ENCODE peak calls at places on chromosomes 6 and 20, in ten cellular contexts. B, M, R, Q, C, S, Y, Z, F and D are unnamed samples.

GRCh38 chr20:25460591-25461280 is 53.3 kb downstream of the GINS1 start:
- DNase-seq in B (no peak), S (no peak), C (no peak), M (no peak), R (no peak), Y (no peak), Z (no peak), F (no peak), Q (no peak), D (no peak)

GRCh38 chr20:57693002-57693582 is 16.7 kb downstream of the PMEPA1 start:
- DNase-seq in Z (no peak), C (no peak), B (no peak), M (no peak), F (no peak), Q (no peak), R (no peak), S (no peak), Y (no peak), D (peak)

GRCh38 chr6:40498148-40498547 is 89.0 kb downstream of the LRFN2 start:
- DNase-seq in Y (no peak), R (no peak), Q (no peak), M (no peak), S (no peak), C (no peak), F (no peak), Z (no peak), B (no peak), D (no peak)

GRCh38 chr20:20297752-20298151 is 70.2 kb upstream of the INSM1 start:
- DNase-seq in Y (no peak), S (no peak), F (no peak), Q (no peak), M (no peak), C (no peak), R (no peak), Z (no peak), B (no peak), D (no peak)

GRCh38 chr6:119470893-119471542 is 121.5 kb upstream of the MAN1A1 start:
- DNase-seq in C (no peak), Y (no peak), F (no peak), S (no peak), Z (no peak), M (no peak), Q (no peak), R (no peak), B (no peak), D (no peak)

GRCh38 chr6:17388365-17388764 is 5.0 kb upstream of the CAP2 start:
- DNase-seq in Q (no peak), M (no peak), Y (no peak), B (no peak), S (no peak), F (no peak), R (no peak), Z (no peak), C (no peak), D (no peak)

GRCh38 chr6:3026811-3027626 is 27.3 kb downstream of the NQO2 start:
- DNase-seq in Y (no peak), Z (no peak), R (no peak), C (no peak), Q (no peak), F (peak), S (peak), M (no peak), B (no peak), D (no peak)

GRCh38 chr6:68139130-68139529 is 496.0 kb upstream of the ADGRB3 start:
- DNase-seq in M (no peak), R (no peak), Q (no peak), Y (no peak), C (no peak), Z (no peak), S (no peak), F (no peak), B (peak), D (no peak)

GRCh38 chr6:139987091-139987490 is 612.6 kb upstream of the CITED2 start:
- DNase-seq in S (no peak), R (no peak), C (no peak), Z (no peak), M (no peak), F (no peak), B (no peak), Y (no peak), Q (no peak), D (no peak)